ENCODE peak calls at places on chromosome 7, in ten cellular contexts. J is transverse colon, N is prostate gland, W is HCT116, R is suprapubic skin, H is upper lobe of left lung, E is sigmoid colon, U is esophagus muscularis mucosa, D is stomach, A is GM12878. L is an unnamed sample.

GRCh38 chr7:136058561-136058960 is 81.4 kb upstream of the MTPN start:
- DNase-seq in R (no peak), N (no peak), A (no peak), W (no peak), U (no peak), D (no peak), E (no peak), J (no peak), H (no peak), L (no peak)

GRCh38 chr7:51325231-51325630 is 8.6 kb upstream of the COBL start:
- DNase-seq in D (no peak), E (no peak), J (no peak), W (no peak), U (no peak), H (no peak), A (no peak), N (no peak), R (no peak), L (no peak)

GRCh38 chr7:94424336-94424735 is 29.6 kb downstream of the COL1A2 start:
- DNase-seq in D (no peak), A (no peak), W (no peak), E (no peak), U (no peak), H (no peak), J (no peak), R (no peak), N (no peak), L (no peak)

GRCh38 chr7:63925626-63926460 is 72.8 kb upstream of the ZNF722 start:
- DNase-seq in D (peak), E (peak), A (no peak), R (no peak), N (peak), U (peak), H (peak), J (peak), W (no peak), L (peak)

GRCh38 chr7:22361795-22362194 is 4.8 kb upstream of the RAPGEF5 start:
- DNase-seq in A (no peak), H (peak), R (no peak), U (no peak), D (peak), N (peak), E (no peak), W (no peak), J (peak), L (peak)

GRCh38 chr7:132145466-132145865 is 430.8 kb downstream of the PLXNA4 start:
- DNase-seq in E (no peak), J (no peak), R (no peak), A (no peak), N (no peak), H (no peak), W (no peak), D (no peak), U (no peak), L (peak)

GRCh38 chr7:50595538-50596102 is 30.4 kb upstream of the DDC start:
- DNase-seq in J (no peak), E (no peak), A (no peak), W (peak), R (no peak), U (no peak), D (no peak), H (no peak), N (no peak), L (no peak)

GRCh38 chr7:46713868-46714596 is 793.0 kb upstream of the IGFBP3 start:
- DNase-seq in N (no peak), D (peak), R (no peak), J (peak), H (no peak), W (no peak), A (no peak), U (no peak), E (no peak), L (no peak)

GRCh38 chr7:109387530-109387929 is 817.9 kb downstream of the DNAJB9 start:
- DNase-seq in A (no peak), W (no peak), D (no peak), J (no peak), N (no peak), R (no peak), U (no peak), E (no peak), H (no peak), L (no peak)

GRCh38 chr7:2245883-2246679 is 4.1 kb downstream of the NUDT1 start:
- DNase-seq in W (no peak), U (no peak), J (peak), H (peak), A (no peak), R (no peak), D (peak), N (no peak), E (no peak), L (no peak)

GRCh38 chr7:5610500-5611186 is 170.8 kb downstream of the RNF216 start:
- DNase-seq in D (no peak), N (no peak), U (no peak), J (no peak), E (no peak), H (no peak), R (no peak), W (no peak), A (no peak), L (no peak)

GRCh38 chr7:7653568-7654187 is 13.1 kb downstream of the UMAD1 start:
- DNase-seq in J (no peak), A (peak), E (no peak), N (no peak), W (peak), U (no peak), H (no peak), D (no peak), R (no peak), L (no peak)

GRCh38 chr7:610141-610530 is 90.5 kb upstream of the PDGFA start:
- DNase-seq in U (no peak), W (no peak), N (no peak), J (no peak), H (no peak), A (no peak), R (no peak), D (no peak), E (no peak), L (no peak)

GRCh38 chr7:122949186-122949585 is 46.3 kb downstream of the TAS2R16 start:
- DNase-seq in A (no peak), W (no peak), J (no peak), R (no peak), E (no peak), U (no peak), N (no peak), H (no peak), D (no peak), L (no peak)

GRCh38 chr7:135775230-135775629 is 26.6 kb upstream of the FAM180A start:
- DNase-seq in D (no peak), U (no peak), N (no peak), E (no peak), W (no peak), R (no peak), H (no peak), J (no peak), A (no peak), L (no peak)

GRCh38 chr7:120373174-120373573 is 100.2 kb downstream of the KCND2 start:
- DNase-seq in E (no peak), N (no peak), J (no peak), U (no peak), R (no peak), H (no peak), D (no peak), A (no peak), W (no peak), L (no peak)

DNA sequence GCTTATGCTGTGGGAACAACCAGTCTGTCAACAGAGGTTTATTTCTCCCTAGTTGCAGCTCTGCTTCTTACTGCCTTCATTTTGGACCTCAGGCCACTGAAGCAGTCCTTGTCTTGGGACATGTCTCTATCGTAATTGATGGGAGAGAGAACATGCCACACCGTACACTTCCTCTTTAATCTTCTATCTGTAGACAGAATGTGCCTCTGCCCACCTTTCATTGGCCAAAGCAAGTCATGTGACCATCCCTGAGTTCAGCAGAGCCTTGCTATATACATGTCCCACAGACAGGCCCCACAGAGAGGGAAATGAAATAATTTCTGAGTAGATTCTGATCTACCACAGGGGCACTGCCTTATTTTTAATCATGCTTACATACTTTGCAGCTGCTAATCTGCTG is 98.0 kb downstream of the KCND2 start:
- DNase-seq in R (no peak), A (no peak), U (no peak), H (no peak), W (no peak), N (no peak), J (no peak), E (no peak), D (no peak), L (no peak)
- TF ChIP-seq POLR2AphosphoS5 in R (no peak), A (no peak), U (no peak), H (no peak), W (no peak), N (no peak), J (no peak), E (no peak), D (no peak), L (no peak)

GRCh38 chr7:101137651-101138148 is 10.8 kb downstream of the SERPINE1 start:
- DNase-seq in E (no peak), W (no peak), U (no peak), D (no peak), R (no peak), A (no peak), J (no peak), H (no peak), N (no peak), L (no peak)
- TF ChIP-seq POLR2A in E (no peak), W (no peak), U (no peak), D (no peak), R (no peak), A (no peak), J (no peak), H (no peak), N (no peak), L (no peak)

GRCh38 chr7:121515181-121515580 is 119.1 kb upstream of the FAM3C start:
- DNase-seq in R (no peak), A (no peak), J (no peak), H (no peak), E (no peak), N (no peak), W (no peak), D (no peak), U (no peak), L (no peak)
- H3K4me3 ChIP-seq in R (no peak), A (no peak), J (no peak), H (no peak), E (no peak), N (no peak), W (no peak), D (no peak), U (no peak), L (no peak)

DNA sequence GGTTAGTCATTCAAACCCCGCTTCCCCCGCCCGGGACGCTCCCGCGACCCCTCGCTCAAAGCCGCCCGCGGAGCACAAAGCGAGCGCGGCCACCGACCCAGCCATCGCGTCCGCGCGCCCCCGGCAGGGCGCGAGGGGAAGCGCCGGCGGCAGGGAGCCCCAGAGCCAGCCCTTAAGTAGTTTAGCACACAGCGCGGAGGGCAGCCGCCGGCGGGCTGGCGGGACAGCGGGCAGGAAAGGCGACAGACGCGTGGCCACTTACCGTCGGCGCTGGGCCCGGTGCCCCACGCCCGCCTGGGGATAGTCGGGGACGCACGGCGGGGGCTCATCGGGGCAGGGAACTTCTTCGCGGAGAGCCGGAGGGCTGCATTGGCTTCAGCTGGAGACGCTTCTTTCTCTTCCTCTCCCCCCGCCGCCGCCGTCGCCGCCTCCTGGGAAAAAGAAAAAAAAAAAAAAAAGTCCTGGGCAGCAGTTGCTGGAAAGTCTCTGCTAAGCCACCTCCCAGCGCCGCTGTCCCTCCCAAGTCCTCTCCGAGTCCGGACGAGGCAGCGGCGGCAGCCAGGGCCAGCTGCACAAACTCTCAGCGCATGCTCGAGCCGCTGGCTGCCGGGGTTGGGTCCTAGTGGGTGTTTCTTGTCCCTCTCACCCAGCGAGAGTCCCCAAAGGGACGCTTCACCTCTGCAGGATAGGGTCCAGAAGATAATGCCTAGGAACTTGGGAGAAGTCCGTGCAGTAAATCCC is at the start of gene TSPAN12:
- DNase-seq in D (peak), J (peak), U (no peak), E (peak), W (peak), R (peak), H (peak), A (no peak), N (peak), L (peak)
- TF ChIP-seq POLR2AphosphoS5 in D (peak), J (no peak), U (no peak), E (peak), W (peak), R (no peak), H (peak), A (peak), N (no peak), L (no peak)

DNA sequence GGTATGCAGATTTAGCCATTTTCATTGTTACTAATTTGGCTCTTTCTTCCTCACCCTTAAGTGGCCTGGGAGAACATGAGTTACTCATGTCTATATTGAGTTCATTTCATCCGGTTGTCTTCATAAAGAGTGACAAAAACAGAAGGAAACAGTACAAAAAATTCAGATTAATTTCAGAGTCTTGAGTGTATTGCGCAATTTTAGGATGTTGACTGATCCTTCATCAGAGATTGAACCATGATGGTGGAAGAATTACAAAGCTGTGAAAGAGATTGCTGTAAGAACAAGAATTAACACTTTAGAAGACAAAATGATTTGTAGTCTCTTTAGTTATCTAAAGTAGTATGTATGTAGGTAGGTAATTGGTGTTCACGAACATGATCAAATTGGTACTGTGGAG is 194.0 kb upstream of the PPP1R3A start:
- DNase-seq in W (no peak), U (no peak), J (no peak), E (no peak), N (no peak), H (no peak), A (no peak), R (no peak), D (no peak), L (no peak)
- TF ChIP-seq POLR2A in W (no peak), U (no peak), J (no peak), E (no peak), N (no peak), H (no peak), A (no peak), R (no peak), D (no peak), L (no peak)

GRCh38 chr7:44845476-44845875 is 2.4 kb downstream of the H2AZ2 start:
- DNase-seq in R (no peak), W (no peak), N (no peak), D (no peak), E (no peak), J (no peak), U (no peak), A (no peak), H (no peak), L (no peak)
- H3K4me3 ChIP-seq in R (no peak), W (no peak), N (no peak), D (no peak), E (no peak), J (no peak), U (no peak), A (peak), H (no peak), L (no peak)

DNA sequence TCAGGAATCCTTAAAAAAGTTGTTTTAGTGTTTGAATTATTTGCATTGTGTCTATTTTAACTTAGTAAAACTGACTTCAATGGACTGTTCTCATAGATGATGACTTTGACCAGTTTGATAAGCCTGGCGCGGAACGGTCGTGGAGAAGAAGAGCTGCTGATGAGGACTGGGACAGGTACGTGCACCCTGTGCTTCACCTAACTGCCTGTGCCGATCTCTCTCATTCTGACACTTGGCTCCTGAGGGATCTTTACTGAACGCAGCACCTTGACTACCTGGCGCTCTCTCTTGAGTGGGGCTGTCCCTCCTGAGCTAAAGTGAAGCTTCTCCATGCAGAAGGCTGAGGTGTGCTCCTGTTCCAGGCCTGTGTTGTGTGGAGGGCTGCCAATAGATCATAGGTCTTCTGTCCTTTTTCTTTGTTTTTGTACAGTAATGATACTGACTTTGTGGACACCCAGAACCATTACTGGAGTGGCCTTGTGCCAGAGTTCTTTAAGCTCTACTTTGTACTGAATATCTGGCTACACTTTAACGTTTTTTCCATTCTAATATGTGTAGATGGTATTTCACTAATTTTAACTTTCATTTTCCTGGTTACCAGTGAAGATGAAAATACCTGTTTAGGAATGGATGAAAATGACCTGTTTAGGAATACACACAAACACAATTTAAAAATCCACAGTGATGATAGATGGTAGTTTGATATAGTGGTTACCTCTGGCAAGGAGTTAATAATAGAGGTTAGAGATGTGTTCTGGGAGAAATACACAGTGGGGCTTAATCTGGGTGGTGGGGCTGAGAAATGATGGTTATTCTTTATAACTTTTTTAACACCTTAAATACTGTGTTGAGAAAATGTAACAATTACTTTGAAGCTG is 20.9 kb downstream of the RBM33 start:
- DNase-seq in D (no peak), E (no peak), R (no peak), N (no peak), W (no peak), A (no peak), U (no peak), H (no peak), J (no peak), L (no peak)
- TF ChIP-seq POLR2AphosphoS5 in D (no peak), E (no peak), R (no peak), N (no peak), W (no peak), A (no peak), U (no peak), H (no peak), J (no peak), L (no peak)

L was measured in breast epithelium.